ENCODE peak calls at places on chromosome 20, in seven cellular contexts. E is adrenal gland, T is MM.1S, Y is brain microvascular endothelial cell, L is IMR-90, X is colonic mucosa, C is HepG2. K is an unnamed sample.

GRCh38 chr20:17811605-17811965 is 111.8 kb downstream of the BANF2 start:
- DNase-seq in E (no peak), X (no peak), T (no peak), C (no peak), Y (no peak), L (no peak), K (no peak)

GRCh38 chr20:49646528-49646927 is 67.2 kb downstream of the B4GALT5 start:
- DNase-seq in L (no peak), E (no peak), X (no peak), Y (no peak), T (no peak), C (no peak), K (no peak)

GRCh38 chr20:815914-816606 is 17.5 kb upstream of the FAM110A start:
- DNase-seq in E (peak; percentile 58), Y (peak; percentile 29), T (peak; percentile 63), C (peak; percentile 70), L (peak; percentile 43), X (peak; percentile 49), K (peak; percentile 59)

GRCh38 chr20:34546751-34547181 is 11.8 kb upstream of the MAP1LC3A start:
- DNase-seq in E (no peak), L (no peak), C (no peak), Y (no peak), X (peak; percentile 67), T (no peak), K (no peak)

GRCh38 chr20:52473171-52473570 is 281.6 kb upstream of the ZFP64 start:
- DNase-seq in X (no peak), C (no peak), E (no peak), Y (no peak), T (no peak), L (no peak), K (no peak)

GRCh38 chr20:5309971-5310370 is 6.8 kb downstream of the PROKR2 start:
- DNase-seq in E (no peak), Y (no peak), L (peak; percentile 10), X (no peak), C (no peak), T (no peak), K (no peak)

GRCh38 chr20:57625181-57625958 is 5.1 kb upstream of the ZBP1 start:
- DNase-seq in X (no peak), L (no peak), Y (no peak), C (no peak), T (no peak), E (no peak), K (no peak)

GRCh38 chr20:30610751-30611150 is 646.7 kb upstream of the DEFB115 start:
- DNase-seq in Y (no peak), L (no peak), C (no peak), T (no peak), E (no peak), X (no peak), K (no peak)

DNA sequence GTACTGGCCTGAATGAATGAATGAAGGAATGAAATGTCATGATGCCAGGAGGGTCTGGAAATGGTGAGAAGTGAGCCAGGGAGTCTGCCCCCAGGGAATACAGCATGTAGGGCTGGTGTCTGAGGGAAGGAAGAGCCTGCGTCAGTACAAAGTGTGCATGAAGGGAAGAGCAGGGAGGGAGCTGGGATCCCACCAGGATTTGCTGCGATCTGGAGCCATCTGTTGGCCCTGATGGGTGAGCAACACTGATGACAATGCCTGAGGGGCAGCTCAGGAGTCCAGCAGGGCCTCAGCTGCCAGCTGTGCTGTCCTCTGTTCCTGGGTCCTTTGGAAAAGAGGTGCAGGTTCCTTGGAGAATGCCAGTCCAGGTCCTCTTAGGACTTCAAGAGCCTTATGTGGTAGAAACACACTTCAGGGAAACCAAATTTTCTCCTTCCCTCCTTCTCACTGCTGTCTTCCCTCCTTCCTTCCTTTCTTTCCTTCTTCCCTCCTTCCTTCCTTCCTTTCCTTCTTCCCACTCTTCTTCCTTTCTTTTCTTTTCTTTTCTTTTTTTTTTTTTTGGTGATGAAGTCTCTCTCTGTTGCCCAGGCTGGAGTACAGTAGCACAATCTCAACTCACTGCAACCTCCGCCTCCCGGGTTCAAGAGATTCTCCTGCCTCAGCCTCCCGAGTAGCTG is 11.5 kb downstream of the BPI start:
- DNase-seq in C (no peak), X (no peak), E (no peak), T (no peak), L (peak; percentile 41), Y (peak; percentile 59), K (no peak)
- TF ChIP-seq CTCF in C (peak; percentile 53), X (no peak), E (no peak), T (no peak), L (no peak), Y (peak; percentile 69), K (no peak)

GRCh38 chr20:54083459-54083858 is 13.1 kb upstream of the BCAS1 start:
- DNase-seq in Y (no peak), L (no peak), T (no peak), X (no peak), C (no peak), E (no peak), K (no peak)
- H3K27ac ChIP-seq in Y (no peak overlapping the region), L (no peak overlapping the region), T (no peak overlapping the region), X (no peak overlapping the region), C (no peak overlapping the region), E (no peak overlapping the region), K (no peak overlapping the region)

DNA sequence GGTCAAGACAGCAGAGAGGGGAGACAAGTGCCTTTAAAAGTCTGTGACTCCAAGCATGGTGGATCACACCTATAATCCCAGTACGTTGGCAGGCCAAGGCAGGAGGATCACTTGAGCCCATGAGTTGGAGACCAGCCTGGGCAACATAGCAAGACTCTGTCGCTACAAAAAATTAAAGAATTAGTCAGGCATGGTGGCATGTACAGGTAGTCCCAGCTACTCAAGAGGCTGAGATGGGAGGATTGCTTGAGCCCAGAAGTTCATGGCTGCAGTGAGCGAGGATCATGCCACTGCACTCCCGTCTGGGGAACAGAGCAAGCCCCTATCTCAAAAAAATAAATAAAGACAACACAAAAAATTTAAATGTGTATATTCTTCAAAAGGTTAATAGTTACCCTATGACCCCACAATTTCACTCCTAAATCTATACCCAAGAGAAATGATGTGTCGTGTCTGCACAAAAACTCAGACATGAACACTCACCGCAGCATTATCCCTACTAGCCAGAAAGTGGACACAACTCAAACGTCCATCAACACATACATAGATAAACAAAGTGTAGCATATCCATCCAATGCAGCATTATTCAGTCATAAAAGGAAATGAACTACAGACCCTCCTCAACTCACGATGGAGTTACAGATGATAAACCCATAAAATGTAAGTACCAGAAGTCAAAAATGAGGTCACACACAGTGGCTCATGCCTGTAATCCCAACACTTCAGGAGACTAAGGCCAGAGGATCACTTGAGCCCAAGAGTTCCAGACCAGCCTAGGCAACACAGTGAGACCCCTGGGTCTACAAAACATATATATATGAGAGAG is 23.9 kb downstream of the ZMYND8 start:
- DNase-seq in Y (no peak), E (no peak), T (no peak), L (no peak), X (no peak), C (no peak), K (no peak)
- H3K27me3 ChIP-seq in Y (no peaks in the 10 kb centered on the region), E (no peaks in the 10 kb centered on the region), T (no peaks in the 10 kb centered on the region), L (no peaks in the 10 kb centered on the region), X (no peaks in the 10 kb centered on the region), C (no peaks in the 10 kb centered on the region), K (no peaks in the 10 kb centered on the region)

GRCh38 chr20:24782801-24783630 is 166.1 kb upstream of the CST7 start:
- DNase-seq in X (no peak), C (peak; percentile 24), T (no peak), Y (no peak), E (no peak), L (no peak), K (no peak)
- TF ChIP-seq CTCF in X (no peak), C (peak; percentile 62), T (peak; percentile 16), Y (peak; percentile 49), E (no peak), L (peak; percentile 11), K (no peak)

DNA sequence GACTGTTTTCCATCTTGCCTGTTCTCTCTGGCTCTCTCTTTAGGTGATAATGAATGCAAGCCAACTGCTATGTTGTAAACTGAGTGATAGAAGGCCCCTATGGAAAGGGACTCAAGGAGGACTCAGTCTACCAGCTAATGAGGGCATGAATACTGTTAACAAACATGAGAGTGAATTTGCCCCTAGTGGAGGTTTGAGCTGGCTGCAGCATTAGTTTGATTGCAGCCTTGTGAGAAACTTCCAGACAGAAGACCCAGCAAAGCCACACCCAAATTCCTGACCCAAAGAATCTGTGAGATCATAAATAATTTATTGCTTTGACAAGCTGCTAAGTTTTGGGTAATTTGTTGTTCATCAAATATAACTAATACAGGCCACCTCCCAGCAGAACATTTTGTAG is 50.0 kb upstream of the PLCB1 start:
- DNase-seq in E (no peak), Y (peak; percentile 16), C (peak; percentile 15), T (no peak), X (no peak), L (no peak), K (no peak)
- H3K27ac ChIP-seq in E (no peak overlapping the region), Y (no peak overlapping the region), C (no peak overlapping the region), T (no peak overlapping the region), X (no peak overlapping the region), L (no peak overlapping the region), K (no peak overlapping the region)

GRCh38 chr20:22924036-22924737 is 110.9 kb upstream of the SSTR4 start:
- DNase-seq in E (no peak), Y (no peak), X (no peak), C (no peak), L (no peak), T (no peak), K (no peak)

GRCh38 chr20:22924949-22925612 is 110.0 kb upstream of the SSTR4 start:
- DNase-seq in E (no peak), C (no peak), Y (no peak), T (no peak), X (no peak), L (no peak), K (no peak)

GRCh38 chr20:22927537-22927936 is 107.6 kb upstream of the SSTR4 start:
- DNase-seq in Y (no peak), T (no peak), C (no peak), L (no peak), E (no peak), X (no peak), K (no peak)

GRCh38 chr20:22922987-22923386 is 112.1 kb upstream of the SSTR4 start:
- DNase-seq in T (no peak), E (no peak), Y (no peak), L (no peak), C (no peak), X (no peak), K (no peak)

GRCh38 chr20:22925613-22925983 is 109.5 kb upstream of the SSTR4 start:
- DNase-seq in Y (peak; percentile 45), X (no peak), T (no peak), L (no peak), C (no peak), E (no peak), K (no peak)
- H3K27me3 ChIP-seq in Y (no peaks in the 10 kb centered on the region), X (no peaks in the 10 kb centered on the region), T (no peaks in the 10 kb centered on the region), L (peaks cover 9% of the 10 kb centered on the region), C (no peaks in the 10 kb centered on the region), E (peaks cover 13% of the 10 kb centered on the region), K (no peaks in the 10 kb centered on the region)

DNA sequence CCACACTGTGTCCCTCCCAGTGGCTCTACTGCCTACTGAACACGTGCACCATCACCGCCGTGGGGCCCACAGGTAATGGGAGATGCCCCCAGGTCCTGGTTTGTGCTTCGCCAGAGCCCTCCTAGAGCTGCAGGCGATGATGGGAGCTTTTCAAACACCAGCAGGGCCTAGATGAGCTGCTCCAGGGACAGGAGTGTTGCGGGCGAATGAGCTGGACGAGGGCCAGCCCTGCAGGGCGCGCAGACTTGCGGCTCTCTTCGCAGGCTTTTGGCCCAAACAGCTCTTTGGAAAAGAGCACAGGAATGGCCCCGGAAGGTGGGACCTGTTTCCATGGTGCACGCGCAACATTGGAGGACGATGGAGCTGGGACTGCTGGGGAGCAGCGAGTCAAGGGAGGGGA is 409.3 kb upstream of the SULF2 start:
- DNase-seq in Y (no peak), C (no peak), T (no peak), E (no peak), X (no peak), L (no peak), K (no peak)
- TF ChIP-seq CTCF in Y (no peak), C (no peak), T (no peak), E (no peak), X (no peak), L (no peak), K (no peak)

K was measured in CD4-positive, alpha-beta T cell.